ENCODE peak calls at places on chromosomes 7 and 10, in seven cellular contexts. One of them, this sample, is unnamed.

GRCh38 chr7:47622946-47623640 is 41.2 kb upstream of the TNS3 start:
- DNase-seq in HFF-Myc: peak
- DNase-seq in adipocyte: peak
- DNase-seq in ELR: peak
- DNase-seq in GOT3: peak
- DNase-seq in CD4-positive, CD25-positive, alpha-beta regulatory T cell: no peak
- DNase-seq in CD8-positive, alpha-beta memory T cell: no peak
- DNase-seq in this sample: no peak

GRCh38 chr7:150811-151221 is 41.6 kb upstream of the FAM20C start:
- DNase-seq in HFF-Myc: no peak
- DNase-seq in adipocyte: no peak
- DNase-seq in ELR: peak
- DNase-seq in GOT3: no peak
- DNase-seq in CD4-positive, CD25-positive, alpha-beta regulatory T cell: no peak
- DNase-seq in CD8-positive, alpha-beta memory T cell: no peak
- DNase-seq in this sample: no peak

GRCh38 chr7:128029405-128029995 is 1.7 kb downstream of the LRRC4 start:
- DNase-seq in HFF-Myc: no peak
- DNase-seq in adipocyte: no peak
- DNase-seq in ELR: no peak
- DNase-seq in GOT3: no peak
- DNase-seq in CD4-positive, CD25-positive, alpha-beta regulatory T cell: no peak
- DNase-seq in CD8-positive, alpha-beta memory T cell: no peak
- DNase-seq in this sample: no peak

GRCh38 chr10:8513155-8514147 is 459.0 kb downstream of the GATA3 start:
- DNase-seq in HFF-Myc: no peak
- DNase-seq in adipocyte: no peak
- DNase-seq in ELR: no peak
- DNase-seq in GOT3: no peak
- DNase-seq in CD4-positive, CD25-positive, alpha-beta regulatory T cell: no peak
- DNase-seq in CD8-positive, alpha-beta memory T cell: no peak
- DNase-seq in this sample: no peak

GRCh38 chr10:87935290-87936141 is 72.1 kb downstream of the PTEN start:
- DNase-seq in HFF-Myc: no peak
- DNase-seq in adipocyte: peak
- DNase-seq in ELR: no peak
- DNase-seq in GOT3: no peak
- DNase-seq in CD4-positive, CD25-positive, alpha-beta regulatory T cell: no peak
- DNase-seq in CD8-positive, alpha-beta memory T cell: no peak
- DNase-seq in this sample: no peak

GRCh38 chr7:21911341-21911875 is 34.3 kb downstream of the CDCA7L start:
- DNase-seq in HFF-Myc: peak
- DNase-seq in adipocyte: peak
- DNase-seq in ELR: peak
- DNase-seq in GOT3: no peak
- DNase-seq in CD4-positive, CD25-positive, alpha-beta regulatory T cell: no peak
- DNase-seq in CD8-positive, alpha-beta memory T cell: no peak
- DNase-seq in this sample: no peak

GRCh38 chr10:15072358-15072757 is 16.2 kb downstream of the ACBD7 start:
- DNase-seq in HFF-Myc: no peak
- DNase-seq in adipocyte: no peak
- DNase-seq in ELR: no peak
- DNase-seq in GOT3: no peak
- DNase-seq in CD4-positive, CD25-positive, alpha-beta regulatory T cell: no peak
- DNase-seq in CD8-positive, alpha-beta memory T cell: no peak
- DNase-seq in this sample: no peak

GRCh38 chr10:51683031-51683830 is 16.2 kb downstream of the CSTF2T start:
- DNase-seq in HFF-Myc: no peak
- DNase-seq in adipocyte: peak
- DNase-seq in ELR: no peak
- DNase-seq in GOT3: no peak
- DNase-seq in CD4-positive, CD25-positive, alpha-beta regulatory T cell: no peak
- DNase-seq in CD8-positive, alpha-beta memory T cell: no peak
- DNase-seq in this sample: no peak

GRCh38 chr10:93947055-93947454 is 46.7 kb upstream of the PLCE1 start:
- DNase-seq in HFF-Myc: peak
- DNase-seq in adipocyte: peak
- DNase-seq in ELR: peak
- DNase-seq in GOT3: no peak
- DNase-seq in CD4-positive, CD25-positive, alpha-beta regulatory T cell: no peak
- DNase-seq in CD8-positive, alpha-beta memory T cell: no peak
- DNase-seq in this sample: no peak

GRCh38 chr7:1460757-1461639 is 1.7 kb upstream of the MICALL2 start:
- DNase-seq in HFF-Myc: no peak
- DNase-seq in adipocyte: no peak
- DNase-seq in ELR: no peak
- DNase-seq in GOT3: no peak
- DNase-seq in CD4-positive, CD25-positive, alpha-beta regulatory T cell: no peak
- DNase-seq in CD8-positive, alpha-beta memory T cell: no peak
- DNase-seq in this sample: no peak

GRCh38 chr10:10794056-10794455 is 223.6 kb upstream of the CELF2 start:
- DNase-seq in HFF-Myc: no peak
- DNase-seq in adipocyte: no peak
- DNase-seq in ELR: peak
- DNase-seq in GOT3: no peak
- DNase-seq in CD4-positive, CD25-positive, alpha-beta regulatory T cell: no peak
- DNase-seq in CD8-positive, alpha-beta memory T cell: no peak
- DNase-seq in this sample: no peak

GRCh38 chr7:99624487-99624886 is 7.7 kb downstream of the ZSCAN25 start:
- DNase-seq in HFF-Myc: no peak
- DNase-seq in adipocyte: no peak
- DNase-seq in ELR: no peak
- DNase-seq in GOT3: no peak
- DNase-seq in CD4-positive, CD25-positive, alpha-beta regulatory T cell: peak
- DNase-seq in CD8-positive, alpha-beta memory T cell: peak
- DNase-seq in this sample: no peak

GRCh38 chr10:48462482-48463020 is 142.3 kb downstream of the ARHGAP22 start:
- DNase-seq in HFF-Myc: no peak
- DNase-seq in adipocyte: no peak
- DNase-seq in ELR: no peak
- DNase-seq in GOT3: no peak
- DNase-seq in CD4-positive, CD25-positive, alpha-beta regulatory T cell: no peak
- DNase-seq in CD8-positive, alpha-beta memory T cell: no peak
- DNase-seq in this sample: no peak

GRCh38 chr7:25727876-25728275 is 424.1 kb upstream of the NFE2L3 start:
- DNase-seq in HFF-Myc: no peak
- DNase-seq in adipocyte: no peak
- DNase-seq in ELR: no peak
- DNase-seq in GOT3: no peak
- DNase-seq in CD4-positive, CD25-positive, alpha-beta regulatory T cell: no peak
- DNase-seq in CD8-positive, alpha-beta memory T cell: no peak
- DNase-seq in this sample: no peak

GRCh38 chr10:35420044-35420443 is 83.7 kb downstream of the CCNY start:
- DNase-seq in HFF-Myc: no peak
- DNase-seq in adipocyte: peak
- DNase-seq in ELR: peak
- DNase-seq in GOT3: no peak
- DNase-seq in CD4-positive, CD25-positive, alpha-beta regulatory T cell: no peak
- DNase-seq in CD8-positive, alpha-beta memory T cell: no peak
- DNase-seq in this sample: no peak

GRCh38 chr7:47803029-47803428 is 145.2 kb downstream of the PKD1L1 start:
- DNase-seq in HFF-Myc: no peak
- DNase-seq in adipocyte: no peak
- DNase-seq in ELR: no peak
- DNase-seq in GOT3: no peak
- DNase-seq in CD4-positive, CD25-positive, alpha-beta regulatory T cell: no peak
- DNase-seq in CD8-positive, alpha-beta memory T cell: no peak
- DNase-seq in this sample: no peak

GRCh38 chr7:70693690-70694356 is 438.1 kb upstream of the GALNT17 start:
- DNase-seq in HFF-Myc: no peak
- DNase-seq in adipocyte: peak
- DNase-seq in ELR: peak
- DNase-seq in GOT3: no peak
- DNase-seq in CD4-positive, CD25-positive, alpha-beta regulatory T cell: no peak
- DNase-seq in CD8-positive, alpha-beta memory T cell: peak
- DNase-seq in this sample: peak

This sample was measured in B cell.